ENCODE peak calls at places on chromosomes 6 and 20, in five cellular contexts. H is BE2C, A is body of pancreas, O is lower lobe of right lung, R is kidney epithelial cell. G is an unnamed sample.

GRCh38 chr6:83371428-83371827 is 59.4 kb downstream of the ME1 start:
- DNase-seq in A (no peak), R (no peak), H (no peak), O (no peak), G (no peak)

GRCh38 chr20:37941332-37941731 is 38.4 kb downstream of the VSTM2L start:
- DNase-seq in R (no peak), H (no peak), A (no peak), O (no peak), G (no peak)

GRCh38 chr20:10635476-10636208 is 38.2 kb downstream of the JAG1 start:
- DNase-seq in R (no peak), H (no peak), A (no peak), O (no peak), G (no peak)

GRCh38 chr6:131122007-131122406 is 13.3 kb upstream of the AKAP7 start:
- DNase-seq in H (no peak), A (no peak), R (no peak), O (no peak), G (no peak)

GRCh38 chr6:148677594-148678476 is 69.0 kb upstream of the UST start:
- DNase-seq in H (no peak), R (no peak), O (no peak), A (no peak), G (no peak)

GRCh38 chr6:137870744-137871247 is 3.7 kb downstream of the TNFAIP3 start:
- DNase-seq in H (no peak), R (no peak), O (no peak), A (no peak), G (no peak)

GRCh38 chr6:41818271-41819054 is 31.0 kb downstream of the TOMM6 start:
- DNase-seq in H (no peak), O (no peak), R (no peak), A (no peak), G (no peak)

GRCh38 chr20:59825944-59826759 is 107.3 kb downstream of the SYCP2 start:
- DNase-seq in O (peak; percentile 78), A (peak; percentile 46), H (no peak), R (no peak), G (no peak)

GRCh38 chr6:73774311-73774766 is 78.3 kb downstream of the CD109 start:
- DNase-seq in H (no peak), O (no peak), R (peak; percentile 45), A (peak; percentile 50), G (no peak)
- TF ChIP-seq CTCF in H (no peak), O (no peak), R (no peak), A (no peak), G (no peak)

GRCh38 chr6:156952401-156952800 is 175.2 kb downstream of the ARID1B start:
- DNase-seq in O (no peak), R (no peak), H (no peak), A (no peak), G (no peak)

GRCh38 chr6:156954191-156954590 is 177.0 kb downstream of the ARID1B start:
- DNase-seq in R (no peak), A (no peak), H (no peak), O (no peak), G (no peak)

GRCh38 chr6:156954781-156955180 is 177.6 kb downstream of the ARID1B start:
- DNase-seq in R (no peak), O (no peak), H (no peak), A (no peak), G (no peak)

GRCh38 chr6:156953125-156953477 is 175.9 kb downstream of the ARID1B start:
- DNase-seq in O (no peak), A (no peak), H (no peak), R (no peak), G (no peak)

GRCh38 chr6:156953478-156954146 is 176.4 kb downstream of the ARID1B start:
- DNase-seq in O (no peak), H (peak; percentile 74), A (peak; percentile 47), R (peak; percentile 95), G (no peak)
- TF ChIP-seq CTCF in O (peak; percentile 25), H (peak; percentile 49), A (peak; percentile 34), R (peak; percentile 44), G (no peak)

GRCh38 chr20:7672551-7672950 is 267.7 kb downstream of the HAO1 start:
- DNase-seq in A (no peak), H (no peak), R (no peak), O (no peak), G (no peak)

GRCh38 chr20:7665311-7665863 is 274.9 kb downstream of the HAO1 start:
- DNase-seq in H (no peak), A (no peak), R (no peak), O (no peak), G (no peak)

DNA sequence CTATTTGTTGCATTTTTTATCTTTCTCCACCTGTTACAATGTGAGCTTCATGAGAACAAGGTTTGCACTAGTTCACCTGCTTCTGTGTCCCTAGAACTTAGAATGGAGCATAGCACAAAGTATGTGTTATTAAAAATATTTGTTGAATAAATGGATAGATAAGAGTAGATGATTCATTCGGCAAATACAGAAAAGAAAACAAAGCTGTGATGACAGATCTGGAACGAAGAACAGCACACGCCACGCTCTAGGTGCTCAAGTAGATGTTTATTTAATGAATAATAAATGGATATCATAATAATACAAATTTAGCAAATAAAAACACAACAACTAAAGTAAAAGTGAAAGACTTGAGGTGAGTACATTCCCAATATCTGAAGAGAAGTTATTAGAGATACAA is 273.1 kb downstream of the HAO1 start:
- DNase-seq in O (no peak), H (no peak), A (no peak), R (no peak), G (no peak)
- TF ChIP-seq CTCF in O (no peak), H (no peak), A (no peak), R (no peak), G (no peak)

GRCh38 chr6:160930547-160931377 is 60.8 kb upstream of the MAP3K4 start:
- DNase-seq in R (peak; percentile 16), O (peak; percentile 78), H (peak; percentile 75), A (peak; percentile 76), G (peak; percentile 52)

GRCh38 chr6:160931378-160932343 is 59.9 kb upstream of the MAP3K4 start:
- DNase-seq in R (no peak), A (no peak), H (no peak), O (no peak), G (no peak)

GRCh38 chr6:160934157-160934556 is 57.4 kb upstream of the MAP3K4 start:
- DNase-seq in R (no peak), H (no peak), O (no peak), A (no peak), G (no peak)

GRCh38 chr6:160929831-160930230 is 61.7 kb upstream of the MAP3K4 start:
- DNase-seq in H (no peak), A (no peak), R (no peak), O (no peak), G (no peak)

DNA sequence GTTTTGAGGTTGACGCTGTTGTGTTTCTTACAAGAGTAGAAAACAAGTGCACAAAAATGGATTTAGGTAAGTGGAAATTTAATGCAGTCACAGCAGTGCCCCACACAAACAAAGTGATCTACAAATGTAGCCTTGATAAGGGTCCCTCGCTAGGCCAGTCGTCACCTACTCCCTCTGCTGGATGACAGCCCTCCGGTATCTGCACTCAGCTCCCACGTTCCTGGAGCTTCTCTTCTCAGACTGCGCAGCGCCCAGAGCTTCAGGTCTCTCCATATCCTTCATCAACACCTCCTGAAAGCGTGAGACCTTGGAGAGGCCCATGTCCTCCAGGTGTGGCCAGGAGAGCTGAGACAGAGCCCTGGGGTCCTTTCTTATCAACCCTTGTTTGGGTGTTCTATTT is 58.3 kb upstream of the MAP3K4 start:
- DNase-seq in R (no peak), A (no peak), O (no peak), H (no peak), G (no peak)
- TF ChIP-seq CTCF in R (no peak), A (no peak), O (no peak), H (peak; percentile 44), G (no peak)

DNA sequence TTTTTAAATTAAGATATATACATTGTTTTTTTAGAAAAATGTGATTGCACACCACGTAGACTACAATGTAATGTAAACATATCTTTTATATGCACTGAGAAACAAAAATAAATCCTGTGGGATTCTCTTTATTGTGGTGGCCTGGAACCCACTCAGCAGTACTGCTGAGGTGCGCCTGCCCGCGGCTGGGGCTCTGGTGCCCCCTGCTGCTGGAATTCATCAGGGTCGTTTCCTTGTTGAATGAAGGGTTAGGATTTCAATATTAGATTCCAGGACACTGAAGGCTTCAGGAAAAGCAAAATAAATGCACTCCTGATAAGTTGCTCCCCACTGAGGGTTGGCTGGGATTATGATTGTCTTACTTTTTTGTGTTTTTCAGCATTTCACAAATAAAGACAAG is 175.8 kb upstream of the GGTLC1 start:
- DNase-seq in R (no peak), H (peak; percentile 33), O (no peak), A (no peak), G (no peak)
- TF ChIP-seq CTCF in R (peak; percentile 60), H (peak; percentile 62), O (peak; percentile 33), A (peak; percentile 9), G (no peak)